ENCODE peak calls at places on chromosomes 13 and 19, in eight cellular contexts. J, H, G, C, V, Y, R and X are unnamed samples.

GRCh38 chr13:105655046-105655445 is 880.4 kb downstream of the EFNB2 start:
- DNase-seq in G (no peak), H (peak; percentile 44), R (peak; percentile 90), C (no peak), V (no peak), J (no peak), Y (peak; percentile 22), X (no peak)

GRCh38 chr13:46648166-46648607 is 95.2 kb downstream of the LRCH1 start:
- DNase-seq in J (no peak), R (peak; percentile 75), V (no peak), Y (no peak), C (no peak), H (no peak), G (peak; percentile 72), X (no peak)

GRCh38 chr19:33683881-33684549 is 62.3 kb downstream of the CHST8 start:
- DNase-seq in H (peak; percentile 1), C (no peak), J (no peak), V (no peak), G (peak; percentile 26), R (peak; percentile 55), Y (peak; percentile 8), X (no peak)

GRCh38 chr19:17824339-17824738 is 3.0 kb upstream of the INSL3 start:
- DNase-seq in R (no peak), J (no peak), H (no peak), Y (no peak), C (no peak), G (no peak), V (no peak), X (no peak)

GRCh38 chr19:49911381-49912145 is 14.9 kb upstream of the IL4I1 start:
- DNase-seq in C (no peak), G (no peak), J (no peak), Y (no peak), R (peak; percentile 42), H (no peak), V (no peak), X (no peak)

GRCh38 chr13:27001705-27002104 is 169.9 kb downstream of the USP12 start:
- DNase-seq in J (no peak), G (peak; percentile 24), R (no peak), C (no peak), V (peak; percentile 85), Y (no peak), H (no peak), X (no peak)

GRCh38 chr19:29620931-29621351 is 14.9 kb downstream of the POP4 start:
- DNase-seq in V (no peak), G (no peak), R (no peak), C (no peak), H (no peak), J (no peak), Y (no peak), X (no peak)

GRCh38 chr13:71851541-71851940 is 15.5 kb downstream of the DACH1 start:
- DNase-seq in V (no peak), G (no peak), R (no peak), H (no peak), Y (no peak), C (no peak), J (no peak), X (no peak)

GRCh38 chr13:74644239-74644638 is 510.0 kb upstream of the KLF12 start:
- DNase-seq in Y (peak; percentile 76), H (no peak), G (no peak), V (no peak), C (no peak), J (no peak), R (peak; percentile 7), X (no peak)

GRCh38 chr19:12626958-12627357 is 16.2 kb downstream of the ZNF791 start:
- DNase-seq in Y (no peak), C (no peak), J (no peak), R (no peak), V (no peak), H (no peak), G (no peak), X (no peak)

GRCh38 chr13:99015606-99016520 is 38.0 kb upstream of the DOCK9 start:
- DNase-seq in J (no peak), V (no peak), G (no peak), R (peak; percentile 52), C (no peak), H (no peak), Y (no peak), X (no peak)